ENCODE peak calls at places on chromosomes 4 and X, in ten cellular contexts. R, P, T, M, V, A, W, O, F and G are unnamed samples.

GRCh38 chrX:103734125-103734760 is 23.5 kb downstream of the TMEM31 start:
- DNase-seq in A (no peak), T (no peak), W (no peak), R (no peak), V (no peak), P (no peak), F (no peak), O (no peak), M (no peak), G (no peak)

GRCh38 chr4:61245321-61245720 is 45.2 kb downstream of the ADGRL3 start:
- DNase-seq in V (no peak), M (no peak), F (no peak), T (no peak), A (no peak), P (no peak), W (no peak), O (no peak), R (no peak), G (no peak)

GRCh38 chr4:125390126-125390525 is 75.4 kb downstream of the FAT4 start:
- DNase-seq in P (no peak), F (peak; percentile 21), V (no peak), O (no peak), M (peak; percentile 3), A (peak; percentile 86), R (no peak), T (no peak), W (no peak), G (no peak)

GRCh38 chrX:23644744-23645143 is 22.5 kb upstream of the PRDX4 start:
- DNase-seq in A (no peak), M (no peak), V (no peak), F (no peak), R (no peak), O (no peak), P (no peak), W (no peak), T (no peak), G (no peak)

GRCh38 chrX:148771440-148771839 is 271.0 kb downstream of the AFF2 start:
- DNase-seq in A (peak; percentile 3), V (no peak), W (no peak), P (no peak), M (no peak), O (no peak), T (no peak), R (no peak), F (no peak), G (no peak)

GRCh38 chrX:103879339-103879738 is 47.3 kb upstream of the RAB9B start:
- DNase-seq in T (no peak), V (no peak), W (no peak), R (no peak), F (no peak), O (no peak), P (no peak), M (peak; percentile 10), A (no peak), G (no peak)

GRCh38 chr4:40251366-40251765 is 54.5 kb downstream of the RHOH start:
- DNase-seq in R (no peak), P (no peak), O (no peak), T (no peak), W (no peak), A (peak; percentile 42), M (no peak), V (no peak), F (no peak), G (no peak)

GRCh38 chr4:77538144-77538543 is 67.5 kb upstream of the CXCL13 start:
- DNase-seq in F (no peak), M (no peak), W (no peak), O (no peak), P (no peak), R (no peak), A (peak; percentile 7), V (no peak), T (no peak), G (no peak)

GRCh38 chr4:139655116-139655515 is 10.5 kb upstream of the MGST2 start:
- DNase-seq in W (no peak), V (no peak), A (peak; percentile 61), F (no peak), O (no peak), P (no peak), R (no peak), T (peak; percentile 53), M (no peak), G (peak; percentile 19)

GRCh38 chr4:159047478-159048165 is 55.3 kb upstream of the RAPGEF2 start:
- DNase-seq in P (no peak), V (no peak), O (peak; percentile 36), T (no peak), R (no peak), F (no peak), A (peak; percentile 19), M (no peak), W (no peak), G (peak; percentile 71)

GRCh38 chrX:12791253-12792228 is at the start of gene PRPS2:
- DNase-seq in F (peak; percentile 71), W (peak; percentile 81), O (peak; percentile 89), V (peak; percentile 69), T (peak; percentile 76), R (peak; percentile 15), M (peak; percentile 37), A (peak; percentile 50), P (peak; percentile 70), G (peak; percentile 76)

DNA sequence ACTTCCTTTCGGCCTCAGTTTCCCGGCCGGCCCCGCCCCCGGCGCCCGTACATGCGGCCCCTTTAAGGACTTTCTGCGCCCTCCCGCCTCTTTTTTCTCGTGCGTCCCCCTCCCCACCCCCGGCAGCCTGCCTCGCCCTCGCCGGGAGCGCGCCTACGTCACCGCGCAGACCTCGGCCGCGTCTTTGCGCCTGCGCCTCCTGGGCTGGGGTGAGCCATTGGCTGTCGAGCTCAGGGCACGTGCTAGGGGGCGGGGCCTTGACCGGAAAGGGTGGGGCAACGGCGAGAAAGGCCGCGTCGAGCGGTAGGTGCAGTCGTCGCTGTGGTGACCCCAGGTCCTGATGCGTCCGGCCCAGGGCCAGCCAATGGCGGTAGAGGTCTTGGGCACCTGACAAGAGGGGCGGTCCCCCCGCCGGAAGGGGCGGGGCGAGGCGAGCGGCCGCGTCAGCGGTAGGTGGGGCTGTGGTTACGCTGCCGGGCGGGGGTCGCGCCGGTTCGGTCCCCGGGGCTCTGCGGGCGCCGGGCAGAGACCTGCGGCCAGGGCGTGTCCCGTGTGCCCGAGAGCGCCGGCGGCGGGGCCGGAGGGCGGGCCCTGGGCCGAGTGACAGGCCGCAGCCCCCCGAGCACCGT is at the start of gene UVSSA:
- DNase-seq in W (peak; percentile 100), R (peak; percentile 100), P (peak; percentile 100), O (peak; percentile 100), V (peak; percentile 100), T (peak; percentile 100), F (peak; percentile 100), A (peak; percentile 100), M (peak; percentile 99), G (peak; percentile 100)
- TF ChIP-seq POLR2A in W (peak; percentile 82), R (peak; percentile 92), P (peak; percentile 60), O (peak; percentile 39), V (no peak), T (peak; percentile 74), F (peak; percentile 99), A (no peak), M (peak; percentile 42), G (peak; percentile 88)

GRCh38 chr4:137610960-137611359 is 78.7 kb upstream of the PCDH18 start:
- DNase-seq in O (no peak), A (peak; percentile 29), V (no peak), M (no peak), T (peak; percentile 3), P (no peak), W (no peak), R (no peak), F (no peak), G (no peak)
- TF ChIP-seq POLR2A in O (no peak), A (no peak), V (no peak), M (no peak), T (no peak), P (no peak), W (no peak), R (no peak), F (no peak), G (no peak)

DNA sequence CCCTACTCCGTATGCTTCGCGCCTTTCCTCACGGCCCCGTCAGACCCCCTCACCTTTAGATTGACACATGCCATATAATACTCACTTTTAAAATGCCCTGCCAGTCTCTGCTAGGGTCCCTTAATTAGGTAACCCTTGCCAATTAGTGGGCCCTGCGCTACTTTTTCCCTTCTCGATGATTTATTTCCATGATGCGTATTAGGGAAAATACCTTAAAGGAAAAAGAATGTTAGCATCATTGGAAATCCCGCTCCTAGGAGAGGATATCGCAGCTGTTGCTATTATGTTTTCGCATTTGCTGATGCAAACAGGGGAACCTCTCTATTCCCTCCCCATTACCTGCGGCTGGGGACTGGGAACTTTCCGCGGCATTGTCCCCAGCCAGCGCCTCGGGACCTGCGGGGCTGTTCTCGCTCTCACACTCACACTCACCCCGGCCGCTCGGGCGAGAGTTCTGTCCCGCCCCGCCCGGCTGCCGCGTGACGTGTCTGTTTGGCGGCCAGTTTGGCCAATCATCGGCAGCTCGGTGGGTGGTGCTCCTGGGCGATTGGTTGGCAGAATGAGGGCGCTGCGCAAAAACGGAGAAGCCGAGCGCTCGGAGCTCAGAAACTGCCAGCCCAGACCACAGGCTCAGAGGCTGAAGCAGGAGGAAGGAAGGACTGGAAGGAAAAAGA is at the start of gene PCDH10:
- DNase-seq in O (peak; percentile 59), F (peak; percentile 87), V (peak; percentile 65), A (peak; percentile 98), M (no peak), R (peak; percentile 58), W (peak; percentile 91), P (no peak), T (no peak), G (peak; percentile 80)
- TF ChIP-seq POLR2A in O (peak; percentile 30), F (peak; percentile 60), V (no peak), A (peak; percentile 96), M (peak; percentile 83), R (peak; percentile 41), W (no peak), P (no peak), T (no peak), G (no peak)

GRCh38 chrX:64205735-64206491 is 405 bp upstream of the AMER1 start:
- DNase-seq in W (peak; percentile 94), F (peak; percentile 95), T (peak; percentile 94), A (peak; percentile 96), M (peak; percentile 71), O (peak; percentile 93), R (peak; percentile 92), V (peak; percentile 94), P (peak; percentile 81), G (peak; percentile 92)

GRCh38 chrX:64204701-64205440 is 637 bp downstream of the AMER1 start:
- DNase-seq in P (peak; percentile 41), A (peak; percentile 41), M (no peak), O (peak; percentile 31), V (peak; percentile 31), W (peak; percentile 69), F (peak; percentile 24), T (peak; percentile 64), R (peak; percentile 6), G (peak; percentile 51)

GRCh38 chrX:64204252-64204651 is 1.3 kb downstream of the AMER1 start:
- DNase-seq in F (peak; percentile 16), O (no peak), V (peak; percentile 29), T (no peak), P (no peak), A (no peak), R (peak; percentile 3), M (no peak), W (no peak), G (no peak)

GRCh38 chrX:64206556-64207162 is 1.2 kb upstream of the AMER1 start:
- DNase-seq in A (no peak), F (peak; percentile 34), W (no peak), T (peak; percentile 3), R (no peak), V (no peak), O (no peak), P (no peak), M (no peak), G (no peak)

DNA sequence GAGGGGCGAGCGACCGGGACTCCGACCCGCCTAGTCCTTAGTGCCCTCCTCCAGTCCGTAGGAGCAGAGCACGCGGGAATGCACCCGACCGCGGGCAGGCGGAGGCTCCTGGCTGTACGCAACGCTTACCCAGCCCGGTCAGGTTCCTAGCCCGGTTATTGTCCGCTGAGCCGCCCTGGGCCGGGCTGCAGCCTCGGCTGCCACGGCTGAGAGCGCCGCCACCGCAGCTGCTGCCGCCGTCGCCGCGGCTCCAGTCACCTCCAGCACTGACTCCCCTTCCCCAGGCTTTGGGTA is at the start of gene AMER1:
- DNase-seq in M (peak; percentile 51), W (no peak), O (no peak), T (no peak), R (no peak), V (no peak), A (no peak), F (no peak), P (no peak), G (no peak)
- TF ChIP-seq POLR2A in M (no peak), W (no peak), O (no peak), T (no peak), R (peak; percentile 71), V (no peak), A (no peak), F (no peak), P (no peak), G (no peak)